ENCODE peak calls at places on chromosomes 13 and 19, in seven cellular contexts. S is aorta, L is transverse colon, X is mesenchymal stem cell, P is mesendoderm, I is PC-3, G is Peyer's patch. V is an unnamed sample. For H3K4me1, the result is how much of the 10 kb centered on the place peaks cover.

GRCh38 chr13:49356224-49356623 is 87.6 kb downstream of the CAB39L start:
- DNase-seq in L (no peak), S (no peak), G (no peak), X (peak), I (peak), P (no peak), V (no peak)

GRCh38 chr13:75485286-75486062 is 3.5 kb upstream of the TBC1D4 start:
- DNase-seq in P (peak), S (no peak), G (no peak), I (peak), L (no peak), X (peak), V (no peak)

GRCh38 chr13:44810067-44810840 is 179.0 kb downstream of the NUFIP1 start:
- DNase-seq in L (peak), S (no peak), G (no peak), I (peak), X (no peak), P (no peak), V (no peak)

GRCh38 chr13:102555914-102556553 is 40.8 kb upstream of the TPP2 start:
- DNase-seq in L (no peak), I (peak), G (no peak), P (peak), S (no peak), X (peak), V (no peak)

GRCh38 chr13:107843281-107843680 is 372.1 kb downstream of the LIG4 start:
- DNase-seq in S (no peak), P (peak), G (no peak), L (no peak), X (no peak), I (no peak), V (no peak)

GRCh38 chr13:79937311-79938243 is 403.3 kb downstream of the SPRY2 start:
- DNase-seq in X (no peak), P (no peak), I (no peak), L (no peak), G (no peak), S (peak), V (no peak)

GRCh38 chr19:45564131-45564780 is 20.3 kb downstream of the OPA3 start:
- DNase-seq in L (no peak), G (peak), S (no peak), I (no peak), P (peak), X (no peak), V (no peak)

GRCh38 chr13:33793726-33794125 is 24.2 kb upstream of the RFC3 start:
- DNase-seq in P (no peak), L (no peak), I (no peak), S (no peak), G (no peak), X (no peak), V (no peak)

GRCh38 chr19:10069046-10069445 is 17.1 kb upstream of the SHFL start:
- DNase-seq in X (no peak), L (no peak), P (no peak), I (peak), S (no peak), G (no peak), V (no peak)

DNA sequence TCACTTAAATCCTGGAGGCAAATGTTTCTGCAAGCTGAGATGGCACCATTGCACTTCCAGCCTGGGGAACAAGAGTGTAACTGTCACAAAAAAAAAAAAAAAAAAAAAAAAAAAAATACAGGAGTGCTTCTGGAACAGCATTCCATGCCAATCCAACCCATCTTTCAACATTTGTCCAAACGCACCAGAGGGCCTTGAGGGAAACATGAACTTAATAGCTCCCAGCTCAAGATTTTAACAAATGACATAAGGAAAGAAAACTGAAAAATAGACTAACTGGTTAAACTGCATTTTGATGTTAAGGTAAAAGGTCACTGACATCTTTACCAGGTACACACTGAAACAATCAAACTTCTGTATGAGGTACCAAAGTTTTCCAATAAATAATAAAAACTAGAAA is 47.7 kb upstream of the ZNF83 start:
- DNase-seq in G (no peak), X (no peak), L (no peak), S (no peak), I (peak), P (no peak), V (no peak)
- H3K27ac ChIP-seq in G (no peak), X (no peak), L (no peak), S (no peak), I (no peak), P (no peak), V (no peak)

DNA sequence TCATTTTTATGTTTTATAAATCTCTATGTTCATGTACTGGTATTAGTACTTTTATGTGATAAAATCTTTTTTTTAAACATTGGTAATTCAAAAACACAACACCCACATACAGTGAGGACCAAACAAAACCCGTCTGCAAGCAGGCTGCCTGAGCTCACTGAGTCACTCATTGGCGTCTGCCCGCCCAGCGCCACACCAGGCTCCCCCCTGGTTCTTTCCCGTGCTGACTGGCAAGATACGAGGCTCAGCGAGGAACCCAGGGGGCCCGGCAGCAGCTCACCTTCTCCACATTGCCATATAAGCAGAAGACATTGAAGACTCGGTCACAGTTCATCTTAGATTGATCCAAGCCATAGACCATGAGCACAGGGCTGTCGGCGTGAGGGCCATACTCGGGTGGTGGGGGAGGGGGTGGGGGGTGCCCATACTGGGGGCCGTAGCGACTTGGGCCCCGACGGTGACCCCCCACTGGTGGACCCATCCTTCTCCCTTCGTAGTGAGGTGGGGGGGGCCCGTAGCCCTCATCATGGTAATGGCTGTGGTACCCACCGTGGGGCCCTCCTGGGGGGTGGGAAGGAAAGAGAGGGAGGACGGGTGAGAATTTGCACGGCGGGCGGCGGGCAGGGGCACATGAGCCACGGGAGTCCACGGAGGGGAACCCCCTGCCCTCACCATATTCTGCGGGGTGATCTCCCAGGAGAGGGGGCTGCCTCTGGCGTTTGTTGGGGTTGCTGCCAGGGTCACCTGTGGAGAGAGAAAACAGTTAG is 8.4 kb upstream of the ECH1 start:
- DNase-seq in P (no peak), L (no peak), S (no peak), X (no peak), G (no peak), I (no peak), V (no peak)
- H3K4me1 ChIP-seq in P (under half), L (under half), S (under half), X (under half), G (under half), I (half or more), V (half or more)

GRCh38 chr13:50708461-50708860 is 135.0 kb downstream of the DLEU7 start:
- DNase-seq in L (no peak), X (peak), G (no peak), I (no peak), S (no peak), P (peak), V (no peak)

GRCh38 chr13:50707533-50708096 is 135.9 kb downstream of the DLEU7 start:
- DNase-seq in G (no peak), S (no peak), I (no peak), L (no peak), P (no peak), X (no peak), V (no peak)

GRCh38 chr13:50711449-50711848 is 132.0 kb downstream of the DLEU7 start:
- DNase-seq in G (no peak), S (no peak), L (no peak), I (no peak), P (no peak), X (no peak), V (no peak)

GRCh38 chr13:50701469-50701868 is 142.0 kb downstream of the DLEU7 start:
- DNase-seq in G (no peak), P (no peak), L (no peak), I (no peak), S (no peak), X (no peak), V (no peak)

GRCh38 chr13:50706505-50706904 is 137.0 kb downstream of the DLEU7 start:
- DNase-seq in L (no peak), X (no peak), S (no peak), G (no peak), I (no peak), P (no peak), V (no peak)
- H3K27ac ChIP-seq in L (no peak), X (no peak), S (no peak), G (no peak), I (no peak), P (no peak), V (no peak)

DNA sequence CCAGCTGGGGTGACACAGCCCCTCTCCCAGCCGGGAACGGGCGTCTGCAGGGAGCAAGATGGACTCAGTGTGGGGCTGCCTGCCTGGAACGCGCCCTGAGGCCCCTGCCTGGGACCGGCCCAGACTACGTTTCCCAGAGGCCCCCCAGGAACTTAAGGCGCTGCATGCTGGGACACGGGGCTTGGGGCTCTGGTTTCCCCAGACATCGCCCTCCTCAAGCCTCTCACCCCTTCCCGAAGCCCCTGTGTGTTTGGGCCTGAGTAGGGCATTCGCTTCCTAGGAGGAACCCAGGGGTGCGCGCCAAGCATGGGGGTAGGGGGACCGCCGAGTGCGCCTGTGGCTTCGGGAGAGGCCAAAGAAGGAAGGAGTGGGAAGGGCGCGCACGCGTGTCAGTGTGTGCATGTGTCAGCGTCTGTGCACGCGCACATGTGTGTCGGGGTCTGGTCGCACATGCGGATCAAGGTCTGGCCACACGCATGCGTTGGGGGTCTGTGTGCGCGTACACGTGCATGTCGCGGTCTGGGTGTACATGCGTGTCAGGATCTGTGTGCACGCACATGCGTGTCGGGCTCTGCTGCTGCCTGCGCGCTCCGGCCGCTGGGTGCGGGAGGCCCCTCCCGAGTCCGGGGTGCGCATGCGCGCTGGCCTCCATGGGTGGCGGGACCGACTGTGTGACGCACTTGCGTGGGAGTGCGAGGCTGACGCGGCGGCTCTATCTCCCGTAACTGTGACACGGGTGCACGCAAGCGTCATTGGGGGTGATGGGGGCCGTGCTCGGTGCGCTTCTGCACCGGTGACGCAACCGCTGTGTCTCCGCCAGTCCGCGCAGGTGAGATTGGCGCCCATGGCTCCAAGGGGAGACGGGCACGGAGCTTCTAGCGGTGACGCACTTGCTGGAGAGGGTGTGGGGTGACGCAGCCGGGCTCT is 16.2 kb downstream of the ZNF331 start:
- DNase-seq in X (no peak), L (peak), I (peak), P (no peak), G (peak), S (peak), V (peak)
- H3K4me1 ChIP-seq in X (under half), L (under half), I (under half), P (under half), G (under half), S (under half), V (under half)

GRCh38 chr19:49142866-49143335 is 12.3 kb downstream of the HRC start:
- DNase-seq in S (peak), I (peak), P (peak), X (peak), L (peak), G (peak), V (no peak)
- H3K27ac ChIP-seq in S (no peak), I (no peak), P (no peak), X (no peak), L (no peak), G (no peak), V (peak)

GRCh38 chr13:97295279-97296182 is 73.4 kb downstream of the MBNL2 start:
- DNase-seq in L (no peak), S (no peak), I (peak), X (peak), P (no peak), G (no peak), V (no peak)

GRCh38 chr13:97300871-97301270 is 78.7 kb downstream of the MBNL2 start:
- DNase-seq in L (no peak), I (no peak), X (no peak), G (no peak), S (no peak), P (no peak), V (no peak)

GRCh38 chr13:97301382-97302095 is 79.4 kb downstream of the MBNL2 start:
- DNase-seq in S (no peak), I (no peak), L (no peak), G (no peak), P (no peak), X (no peak), V (no peak)

GRCh38 chr13:97298816-97299215 is 76.7 kb downstream of the MBNL2 start:
- DNase-seq in S (no peak), P (no peak), I (no peak), G (no peak), X (no peak), L (no peak), V (no peak)

GRCh38 chr13:97296740-97297139 is 74.6 kb downstream of the MBNL2 start:
- DNase-seq in S (no peak), I (no peak), G (no peak), L (no peak), X (no peak), P (no peak), V (no peak)
- H3K4me1 ChIP-seq in S (under half), I (under half), G (under half), L (under half), X (under half), P (under half), V (under half)

DNA sequence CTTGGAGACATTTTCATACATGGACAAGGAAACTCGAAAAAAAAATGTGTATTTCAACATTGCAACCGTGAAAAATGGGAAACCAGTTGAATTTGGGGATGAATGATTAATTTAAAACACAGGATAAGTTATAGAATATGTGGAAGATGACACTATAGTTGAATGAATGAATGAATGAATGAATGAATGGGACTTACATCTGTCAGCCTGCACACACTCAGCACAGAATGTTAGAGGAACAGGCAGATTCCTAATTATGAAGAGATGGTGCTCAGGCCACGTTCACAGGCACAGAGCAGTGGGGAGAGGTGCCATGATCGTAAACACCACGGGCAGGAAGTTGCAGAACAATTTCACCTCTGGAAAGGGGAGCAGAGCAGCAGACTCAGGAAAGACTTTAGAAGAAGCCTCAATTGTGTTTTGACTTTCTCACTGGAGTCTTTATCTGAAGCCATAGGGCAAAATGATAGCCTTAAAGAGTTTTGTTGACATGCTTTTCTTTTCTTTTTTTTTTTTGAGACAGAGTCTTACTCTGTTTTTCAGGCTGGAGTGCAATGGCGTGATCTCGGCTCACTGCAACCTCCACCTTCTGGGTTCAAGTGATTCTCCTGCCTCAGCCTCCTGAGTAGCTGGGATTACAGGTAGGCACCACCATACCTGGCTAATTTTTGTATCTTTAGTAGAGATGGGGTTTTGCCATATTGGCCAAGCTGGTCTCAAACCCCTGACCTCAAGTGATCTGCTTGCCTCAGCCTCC is 4.9 kb upstream of the SULT2A1 start:
- DNase-seq in P (no peak), I (no peak), X (no peak), L (no peak), S (no peak), G (no peak), V (no peak)
- H3K27ac ChIP-seq in P (peak), I (no peak), X (no peak), L (no peak), S (no peak), G (peak), V (no peak)

V was measured in esophagus squamous epithelium.